ENCODE peak calls at places on chromosomes 12 and 14, in nine cellular contexts. One of them, this sample, is unnamed.

GRCh38 chr12:28457785-28458184 is 267.5 kb downstream of the CCDC91 start:
- DNase-seq in cardiac fibroblast: no peak
- DNase-seq in ascending aorta: no peak
- DNase-seq in B cell: no peak
- DNase-seq in cardiac muscle cell: no peak
- DNase-seq in MM.1S: peak
- DNase-seq in lung: no peak
- DNase-seq in keratinocyte: no peak
- DNase-seq in A549: no peak
- DNase-seq in this sample: no peak

GRCh38 chr14:69873877-69874780 is 5.1 kb upstream of the SMOC1 start:
- DNase-seq in cardiac fibroblast: peak
- DNase-seq in ascending aorta: no peak
- DNase-seq in B cell: no peak
- DNase-seq in cardiac muscle cell: no peak
- DNase-seq in MM.1S: no peak
- DNase-seq in lung: no peak
- DNase-seq in keratinocyte: no peak
- DNase-seq in A549: no peak
- DNase-seq in this sample: no peak

GRCh38 chr14:82011460-82011859 is 477.8 kb upstream of the SEL1L start:
- DNase-seq in cardiac fibroblast: no peak
- DNase-seq in ascending aorta: no peak
- DNase-seq in B cell: no peak
- DNase-seq in cardiac muscle cell: no peak
- DNase-seq in MM.1S: no peak
- DNase-seq in lung: no peak
- DNase-seq in keratinocyte: no peak
- DNase-seq in A549: no peak
- DNase-seq in this sample: no peak

GRCh38 chr12:3972576-3972975 is 99.4 kb upstream of the PARP11 start:
- DNase-seq in cardiac fibroblast: no peak
- DNase-seq in ascending aorta: no peak
- DNase-seq in B cell: no peak
- DNase-seq in cardiac muscle cell: no peak
- DNase-seq in MM.1S: no peak
- DNase-seq in lung: no peak
- DNase-seq in keratinocyte: no peak
- DNase-seq in A549: no peak
- DNase-seq in this sample: no peak

GRCh38 chr12:24993756-24994155 is 44.9 kb upstream of the BCAT1 start:
- DNase-seq in cardiac fibroblast: no peak
- DNase-seq in ascending aorta: no peak
- DNase-seq in B cell: no peak
- DNase-seq in cardiac muscle cell: no peak
- DNase-seq in MM.1S: no peak
- DNase-seq in lung: no peak
- DNase-seq in keratinocyte: no peak
- DNase-seq in A549: no peak
- DNase-seq in this sample: no peak

GRCh38 chr12:92553389-92553788 is 149.4 kb upstream of the PLEKHG7 start:
- DNase-seq in cardiac fibroblast: no peak
- DNase-seq in ascending aorta: no peak
- DNase-seq in B cell: no peak
- DNase-seq in cardiac muscle cell: peak
- DNase-seq in MM.1S: no peak
- DNase-seq in lung: no peak
- DNase-seq in keratinocyte: no peak
- DNase-seq in A549: no peak
- DNase-seq in this sample: peak

GRCh38 chr12:43336962-43337555 is 214.9 kb downstream of the ADAMTS20 start:
- DNase-seq in cardiac fibroblast: peak
- DNase-seq in ascending aorta: no peak
- DNase-seq in B cell: no peak
- DNase-seq in cardiac muscle cell: peak
- DNase-seq in MM.1S: peak
- DNase-seq in lung: no peak
- DNase-seq in keratinocyte: no peak
- DNase-seq in A549: peak
- DNase-seq in this sample: peak

GRCh38 chr14:68593806-68594536 is 198.9 kb downstream of the ZFP36L1 start:
- DNase-seq in cardiac fibroblast: no peak
- DNase-seq in ascending aorta: peak
- DNase-seq in B cell: no peak
- DNase-seq in cardiac muscle cell: peak
- DNase-seq in MM.1S: no peak
- DNase-seq in lung: no peak
- DNase-seq in keratinocyte: no peak
- DNase-seq in A549: peak
- DNase-seq in this sample: no peak

GRCh38 chr12:19915392-19916192 is 452.7 kb upstream of the PDE3A start:
- DNase-seq in cardiac fibroblast: peak
- DNase-seq in ascending aorta: no peak
- DNase-seq in B cell: no peak
- DNase-seq in cardiac muscle cell: peak
- DNase-seq in MM.1S: peak
- DNase-seq in lung: no peak
- DNase-seq in keratinocyte: no peak
- DNase-seq in A549: peak
- DNase-seq in this sample: no peak

GRCh38 chr12:114673169-114673833 is 10.7 kb downstream of the TBX3 start:
- DNase-seq in cardiac fibroblast: peak
- DNase-seq in ascending aorta: no peak
- DNase-seq in B cell: no peak
- DNase-seq in cardiac muscle cell: peak
- DNase-seq in MM.1S: no peak
- DNase-seq in lung: no peak
- DNase-seq in keratinocyte: no peak
- DNase-seq in A549: no peak
- DNase-seq in this sample: no peak

GRCh38 chr14:59509101-59509500 is 24.8 kb downstream of the JKAMP start:
- DNase-seq in cardiac fibroblast: no peak
- DNase-seq in ascending aorta: no peak
- DNase-seq in B cell: no peak
- DNase-seq in cardiac muscle cell: no peak
- DNase-seq in MM.1S: no peak
- DNase-seq in lung: no peak
- DNase-seq in keratinocyte: no peak
- DNase-seq in A549: no peak
- DNase-seq in this sample: no peak

GRCh38 chr12:127811988-127812387 is 455.0 kb upstream of the TMEM132C start:
- DNase-seq in cardiac fibroblast: peak
- DNase-seq in ascending aorta: no peak
- DNase-seq in B cell: no peak
- DNase-seq in cardiac muscle cell: peak
- DNase-seq in MM.1S: no peak
- DNase-seq in lung: no peak
- DNase-seq in keratinocyte: no peak
- DNase-seq in A549: no peak
- DNase-seq in this sample: no peak

GRCh38 chr12:111285191-111285590 is 83.7 kb downstream of the PHETA1 start:
- DNase-seq in cardiac fibroblast: no peak
- DNase-seq in ascending aorta: no peak
- DNase-seq in B cell: no peak
- DNase-seq in cardiac muscle cell: no peak
- DNase-seq in MM.1S: no peak
- DNase-seq in lung: no peak
- DNase-seq in keratinocyte: no peak
- DNase-seq in A549: no peak
- DNase-seq in this sample: no peak

GRCh38 chr14:96201965-96202364 is 2.7 kb upstream of the BDKRB2 start:
- DNase-seq in cardiac fibroblast: no peak
- DNase-seq in ascending aorta: no peak
- DNase-seq in B cell: no peak
- DNase-seq in cardiac muscle cell: no peak
- DNase-seq in MM.1S: no peak
- DNase-seq in lung: no peak
- DNase-seq in keratinocyte: no peak
- DNase-seq in A549: no peak
- DNase-seq in this sample: no peak

GRCh38 chr14:59897757-59898383 is 22.1 kb upstream of the LRRC9 start:
- DNase-seq in cardiac fibroblast: peak
- DNase-seq in ascending aorta: peak
- DNase-seq in B cell: no peak
- DNase-seq in cardiac muscle cell: peak
- DNase-seq in MM.1S: no peak
- DNase-seq in lung: no peak
- DNase-seq in keratinocyte: no peak
- DNase-seq in A549: peak
- DNase-seq in this sample: no peak

GRCh38 chr14:105155681-105156413 is 12.7 kb downstream of the JAG2 start:
- DNase-seq in cardiac fibroblast: no peak
- DNase-seq in ascending aorta: no peak
- DNase-seq in B cell: no peak
- DNase-seq in cardiac muscle cell: no peak
- DNase-seq in MM.1S: no peak
- DNase-seq in lung: no peak
- DNase-seq in keratinocyte: no peak
- DNase-seq in A549: no peak
- DNase-seq in this sample: no peak

DNA sequence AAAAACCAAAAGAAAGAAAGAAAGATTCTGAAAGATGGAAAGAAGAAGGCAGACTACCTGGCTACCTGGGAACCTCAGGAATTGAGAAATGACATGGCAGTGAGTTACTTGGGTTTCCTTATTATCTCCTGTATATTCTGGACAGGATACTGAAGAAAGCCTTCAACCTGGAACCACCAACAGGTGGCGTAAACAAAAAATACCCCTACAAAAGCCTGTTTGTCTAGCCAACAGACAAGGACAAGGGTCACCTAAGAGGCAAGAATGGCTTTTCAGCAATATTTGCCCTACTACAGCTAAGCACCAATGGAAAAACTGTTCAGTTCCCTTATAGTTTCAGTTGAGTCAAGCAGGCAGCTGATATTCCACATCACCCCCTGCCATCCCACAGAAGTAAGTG is 274.9 kb downstream of the GPHN start:
- DNase-seq in cardiac fibroblast: no peak
- DNase-seq in ascending aorta: no peak
- DNase-seq in B cell: no peak
- DNase-seq in cardiac muscle cell: no peak
- DNase-seq in MM.1S: no peak
- DNase-seq in lung: no peak
- DNase-seq in keratinocyte: no peak
- DNase-seq in A549: no peak
- DNase-seq in this sample: no peak
- TF ChIP-seq CTCF in cardiac fibroblast: no peak
- TF ChIP-seq CTCF in ascending aorta: no peak
- TF ChIP-seq CTCF in B cell: no peak
- TF ChIP-seq CTCF in cardiac muscle cell: no peak
- TF ChIP-seq CTCF in MM.1S: no peak
- TF ChIP-seq CTCF in lung: no peak
- TF ChIP-seq CTCF in keratinocyte: no peak
- TF ChIP-seq CTCF in A549: no peak
- TF ChIP-seq CTCF in this sample: no peak

GRCh38 chr14:71309756-71310155 is 402.5 kb downstream of the PCNX1 start:
- DNase-seq in cardiac fibroblast: no peak
- DNase-seq in ascending aorta: no peak
- DNase-seq in B cell: no peak
- DNase-seq in cardiac muscle cell: no peak
- DNase-seq in MM.1S: no peak
- DNase-seq in lung: no peak
- DNase-seq in keratinocyte: no peak
- DNase-seq in A549: no peak
- DNase-seq in this sample: no peak
- TF ChIP-seq CTCF in cardiac fibroblast: no peak
- TF ChIP-seq CTCF in ascending aorta: no peak
- TF ChIP-seq CTCF in B cell: no peak
- TF ChIP-seq CTCF in cardiac muscle cell: peak
- TF ChIP-seq CTCF in MM.1S: no peak
- TF ChIP-seq CTCF in lung: no peak
- TF ChIP-seq CTCF in keratinocyte: peak
- TF ChIP-seq CTCF in A549: no peak
- TF ChIP-seq CTCF in this sample: no peak

DNA sequence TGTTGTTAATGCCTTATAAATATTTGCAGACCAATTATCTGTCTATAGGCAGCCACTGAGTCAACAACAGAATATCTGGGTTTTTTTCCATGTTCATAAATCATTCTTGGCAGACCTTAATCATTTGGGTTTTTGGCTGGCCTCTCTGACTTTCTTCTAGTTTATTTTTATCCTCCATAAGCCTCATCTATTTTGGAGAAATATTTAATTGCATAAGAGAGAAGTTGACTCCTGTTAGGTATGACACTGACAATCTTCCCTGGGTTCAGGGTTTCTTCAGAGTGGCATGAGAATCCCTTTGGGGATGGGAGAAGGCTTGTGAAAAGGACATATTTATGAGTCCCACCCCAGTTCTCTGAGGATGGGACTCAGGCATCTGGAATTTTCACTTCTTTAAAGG is 299.8 kb downstream of the NRXN3 start:
- DNase-seq in cardiac fibroblast: no peak
- DNase-seq in ascending aorta: no peak
- DNase-seq in B cell: no peak
- DNase-seq in cardiac muscle cell: no peak
- DNase-seq in MM.1S: no peak
- DNase-seq in lung: no peak
- DNase-seq in keratinocyte: no peak
- DNase-seq in A549: no peak
- DNase-seq in this sample: no peak
- TF ChIP-seq CTCF in cardiac fibroblast: no peak
- TF ChIP-seq CTCF in ascending aorta: no peak
- TF ChIP-seq CTCF in B cell: no peak
- TF ChIP-seq CTCF in cardiac muscle cell: no peak
- TF ChIP-seq CTCF in MM.1S: no peak
- TF ChIP-seq CTCF in lung: no peak
- TF ChIP-seq CTCF in keratinocyte: no peak
- TF ChIP-seq CTCF in A549: no peak
- TF ChIP-seq CTCF in this sample: no peak

DNA sequence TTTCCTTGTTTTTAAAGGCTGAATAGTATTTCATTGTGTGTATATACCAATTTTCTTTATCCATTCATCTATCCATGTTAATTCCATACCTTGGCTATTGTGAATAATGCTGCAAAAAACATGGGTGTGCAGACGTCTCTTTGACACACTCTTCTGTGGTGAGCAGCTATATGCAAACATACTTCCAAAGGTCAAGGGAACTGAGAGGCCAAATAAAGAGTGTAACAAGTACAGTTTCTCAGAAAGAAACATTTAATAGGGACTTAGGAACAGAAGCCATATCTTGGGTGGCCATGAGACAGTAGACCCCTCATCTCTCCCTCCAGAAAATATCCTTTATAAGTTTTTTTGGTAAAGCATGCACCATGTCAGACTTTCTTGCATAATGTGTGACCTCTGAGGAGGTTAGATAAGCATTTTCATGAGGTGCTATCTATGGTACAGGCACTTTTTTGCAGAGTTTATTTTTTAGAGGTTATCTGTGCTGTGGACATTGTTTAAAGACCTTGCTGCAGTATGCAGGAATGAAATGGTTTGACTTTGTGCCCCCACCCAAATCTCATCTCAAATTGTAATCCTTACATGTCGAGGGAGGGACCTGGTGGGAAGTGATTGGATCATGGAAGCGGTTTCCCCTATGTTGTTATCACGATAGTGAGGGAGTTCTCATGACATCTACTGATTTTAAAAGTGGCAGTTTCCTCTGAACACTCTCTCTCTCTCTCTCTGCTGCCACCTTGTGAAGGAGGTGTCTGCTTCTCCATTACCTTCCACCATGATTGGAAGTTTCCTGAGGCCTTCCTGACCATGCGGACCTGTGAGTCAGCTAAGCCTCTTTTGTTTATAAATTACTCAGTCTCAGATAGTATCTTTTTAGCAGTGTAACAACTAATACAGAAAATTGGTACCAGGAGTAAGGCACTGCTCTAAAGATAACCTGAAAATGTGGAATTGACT is 1202.3 kb downstream of the GALC start:
- DNase-seq in cardiac fibroblast: no peak
- DNase-seq in ascending aorta: no peak
- DNase-seq in B cell: no peak
- DNase-seq in cardiac muscle cell: no peak
- DNase-seq in MM.1S: no peak
- DNase-seq in lung: no peak
- DNase-seq in keratinocyte: no peak
- DNase-seq in A549: no peak
- DNase-seq in this sample: no peak
- TF ChIP-seq CTCF in cardiac fibroblast: no peak
- TF ChIP-seq CTCF in ascending aorta: no peak
- TF ChIP-seq CTCF in B cell: no peak
- TF ChIP-seq CTCF in cardiac muscle cell: peak
- TF ChIP-seq CTCF in MM.1S: no peak
- TF ChIP-seq CTCF in lung: no peak
- TF ChIP-seq CTCF in keratinocyte: no peak
- TF ChIP-seq CTCF in A549: no peak
- TF ChIP-seq CTCF in this sample: no peak

This sample was measured in GM20000.